ENCODE peak calls at places on chromosomes 4 and X, in nine cellular contexts. N is GM23338, G is hepatocyte, T is astrocyte, K is PC-9, U is PC-3, E is fibroblast of lung, Z is H1, C is GM23248. I is an unnamed sample.

GRCh38 chr4:71460368-71460767 is 121.5 kb downstream of the SLC4A4 start:
- DNase-seq in N (no peak), G (no peak), T (no peak), K (no peak), U (peak), E (peak), Z (no peak), C (no peak), I (no peak)

GRCh38 chrX:25600776-25601175 is 537.4 kb upstream of the MAGEB18 start:
- DNase-seq in N (no peak), G (no peak), T (peak), K (no peak), U (peak), E (peak), Z (no peak), C (no peak), I (no peak)

GRCh38 chrX:8484360-8484759 is 19.7 kb downstream of the VCX3B start:
- DNase-seq in N (no peak), G (no peak), T (no peak), K (no peak), U (no peak), E (no peak), Z (no peak), C (no peak), I (no peak)

GRCh38 chr4:12956026-12956425 is 528.1 kb downstream of the RAB28 start:
- DNase-seq in N (no peak), G (no peak), T (no peak), K (no peak), U (no peak), E (no peak), Z (no peak), C (no peak), I (no peak)

GRCh38 chr4:15755781-15756180 is 22.3 kb upstream of the CD38 start:
- DNase-seq in N (no peak), G (no peak), T (no peak), K (no peak), U (no peak), E (no peak), Z (no peak), C (no peak), I (no peak)

GRCh38 chrX:63809158-63809557 is 24.1 kb upstream of the ARHGEF9 start:
- DNase-seq in N (no peak), G (no peak), T (no peak), K (no peak), U (no peak), E (no peak), Z (no peak), C (no peak), I (no peak)

GRCh38 chr4:128831526-128832252 is 22.2 kb downstream of the JADE1 start:
- DNase-seq in N (peak), G (peak), T (peak), K (no peak), U (no peak), E (peak), Z (no peak), C (no peak), I (no peak)

GRCh38 chr4:83082777-83083176 is 31.8 kb downstream of the PLAC8 start:
- DNase-seq in N (no peak), G (no peak), T (peak), K (peak), U (peak), E (no peak), Z (no peak), C (peak), I (no peak)

GRCh38 chr4:128571747-128572146 is 237.8 kb upstream of the JADE1 start:
- DNase-seq in N (no peak), G (peak), T (peak), K (peak), U (peak), E (peak), Z (no peak), C (peak), I (peak)

GRCh38 chr4:48575964-48576363 is 85.9 kb downstream of the ZAR1 start:
- DNase-seq in N (no peak), G (no peak), T (peak), K (no peak), U (peak), E (peak), Z (no peak), C (peak), I (no peak)

GRCh38 chrX:150542846-150543229 is 25.6 kb upstream of the MTM1 start:
- DNase-seq in N (no peak), G (no peak), T (no peak), K (no peak), U (no peak), E (no peak), Z (no peak), C (no peak), I (no peak)

GRCh38 chrX:103919336-103919682 is 43.1 kb upstream of the TMSB15B start:
- DNase-seq in N (no peak), G (peak), T (peak), K (no peak), U (peak), E (peak), Z (no peak), C (peak), I (no peak)
- H3K27ac ChIP-seq in N (no peak), G (peak), T (peak), K (no peak), U (peak), E (peak), Z (no peak), C (peak), I (peak)

DNA sequence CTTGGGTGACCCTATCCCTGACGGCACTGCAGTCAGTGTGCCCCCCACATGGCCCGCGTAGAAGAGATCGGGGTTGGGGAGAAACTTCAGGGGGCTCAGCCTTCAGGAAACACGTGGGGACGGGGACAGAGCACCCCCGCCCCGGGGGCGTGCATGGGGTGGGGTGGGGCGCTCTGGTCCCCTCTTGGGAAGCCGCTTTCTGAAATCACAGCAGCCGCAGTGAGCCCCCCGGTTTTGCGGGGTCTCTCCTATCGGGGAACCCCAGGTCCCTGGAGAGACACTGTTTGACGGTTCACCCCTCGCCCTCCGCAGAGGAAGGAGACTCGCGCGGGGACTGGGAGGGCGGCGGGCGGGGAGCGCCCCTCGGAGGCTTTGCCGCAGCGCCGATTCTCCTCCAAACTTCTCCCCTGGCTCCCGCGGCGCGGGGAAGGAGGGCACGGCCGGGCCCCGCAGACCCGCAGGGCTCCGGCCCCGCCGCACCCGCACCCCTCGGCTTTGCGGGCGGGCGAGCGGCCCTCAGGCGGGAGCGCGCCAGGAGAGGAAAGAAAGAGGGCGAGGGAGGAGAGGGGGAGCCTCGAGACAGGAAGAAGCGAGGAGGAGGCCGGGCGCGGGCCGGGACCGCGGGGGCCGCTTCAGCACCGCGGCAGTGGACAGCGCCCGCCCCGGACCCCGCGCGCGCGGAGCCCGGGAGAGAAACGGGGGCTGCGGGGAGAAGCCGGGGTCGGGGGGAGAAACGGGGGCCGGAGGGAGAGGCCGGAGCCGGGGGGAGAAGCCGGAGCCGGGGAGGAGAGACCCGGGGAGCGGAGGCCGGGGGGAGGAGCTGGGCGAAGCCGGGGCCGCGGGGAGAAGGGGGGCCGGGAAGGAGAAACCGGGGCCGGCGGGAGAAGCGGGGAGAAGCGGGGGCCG is 613 bp downstream of the CPLX1 start:
- DNase-seq in N (peak), G (peak), T (no peak), K (no peak), U (no peak), E (no peak), Z (no peak), C (peak), I (no peak)
- TF ChIP-seq EZH2 in N (peak), G (peak), T (peak), K (no peak), U (no peak), E (peak), Z (peak), C (no peak), I (peak)

GRCh38 chr4:41430796-41431195 is 107.2 kb upstream of the LIMCH1 start:
- DNase-seq in N (no peak), G (no peak), T (peak), K (no peak), U (no peak), E (no peak), Z (no peak), C (peak), I (no peak)

GRCh38 chr4:41427306-41427882 is 110.6 kb upstream of the LIMCH1 start:
- DNase-seq in N (no peak), G (no peak), T (no peak), K (no peak), U (no peak), E (no peak), Z (no peak), C (no peak), I (no peak)

GRCh38 chr4:41426523-41426922 is 111.4 kb upstream of the LIMCH1 start:
- DNase-seq in N (no peak), G (no peak), T (no peak), K (no peak), U (no peak), E (peak), Z (no peak), C (no peak), I (no peak)

GRCh38 chr4:41428205-41428940 is 109.6 kb upstream of the LIMCH1 start:
- DNase-seq in N (no peak), G (no peak), T (peak), K (no peak), U (no peak), E (no peak), Z (no peak), C (no peak), I (no peak)

DNA sequence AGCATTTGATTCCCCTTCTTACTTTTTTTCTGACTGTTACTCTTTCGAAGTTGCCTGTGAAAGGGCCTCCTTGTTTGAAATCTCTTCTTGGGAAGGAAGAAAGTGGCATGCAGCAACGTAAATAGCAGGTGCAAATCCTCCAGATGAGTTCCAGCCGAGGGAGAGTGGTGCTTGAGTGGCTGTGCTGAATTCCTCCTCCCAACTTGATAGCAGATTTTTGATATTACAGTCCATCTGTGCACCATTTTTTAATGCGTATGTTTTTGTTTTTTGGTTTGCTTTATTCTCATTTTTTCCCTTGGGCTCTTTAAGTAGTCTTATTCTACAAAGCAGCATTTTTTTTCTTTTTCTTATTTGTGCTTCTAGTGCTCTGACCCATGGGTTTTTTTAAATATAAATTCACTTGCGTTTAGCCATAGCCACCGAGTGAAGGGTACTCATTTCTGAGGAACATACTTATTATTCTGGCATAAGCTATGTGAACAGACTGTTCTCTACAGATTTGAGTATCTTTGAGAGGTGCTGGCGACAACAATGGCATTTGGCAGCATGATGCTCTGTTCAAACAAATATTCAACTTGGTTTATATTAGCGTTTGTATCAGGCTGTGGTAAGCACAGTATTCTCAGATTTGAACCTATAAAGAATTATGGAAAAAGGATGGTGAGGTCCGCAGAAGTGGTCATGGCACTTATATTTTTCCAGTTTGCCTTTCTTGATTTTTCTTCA is 108.9 kb upstream of the LIMCH1 start:
- DNase-seq in N (no peak), G (no peak), T (no peak), K (no peak), U (no peak), E (no peak), Z (no peak), C (no peak), I (no peak)
- H3K27ac ChIP-seq in N (no peak), G (no peak), T (no peak), K (no peak), U (no peak), E (no peak), Z (no peak), C (no peak), I (no peak)

GRCh38 chr4:121789470-121789869 is 11.7 kb upstream of the EXOSC9 start:
- DNase-seq in N (no peak), G (no peak), T (peak), K (no peak), U (no peak), E (no peak), Z (no peak), C (peak), I (no peak)

GRCh38 chr4:121789960-121790829 is 10.9 kb upstream of the EXOSC9 start:
- DNase-seq in N (no peak), G (no peak), T (peak), K (no peak), U (peak), E (peak), Z (no peak), C (peak), I (peak)

GRCh38 chr4:121792966-121793365 is 8.2 kb upstream of the EXOSC9 start:
- DNase-seq in N (no peak), G (no peak), T (no peak), K (no peak), U (peak), E (no peak), Z (no peak), C (no peak), I (peak)

GRCh38 chr4:121790976-121791375 is 10.1 kb upstream of the EXOSC9 start:
- DNase-seq in N (no peak), G (peak), T (no peak), K (no peak), U (no peak), E (no peak), Z (no peak), C (no peak), I (no peak)

DNA sequence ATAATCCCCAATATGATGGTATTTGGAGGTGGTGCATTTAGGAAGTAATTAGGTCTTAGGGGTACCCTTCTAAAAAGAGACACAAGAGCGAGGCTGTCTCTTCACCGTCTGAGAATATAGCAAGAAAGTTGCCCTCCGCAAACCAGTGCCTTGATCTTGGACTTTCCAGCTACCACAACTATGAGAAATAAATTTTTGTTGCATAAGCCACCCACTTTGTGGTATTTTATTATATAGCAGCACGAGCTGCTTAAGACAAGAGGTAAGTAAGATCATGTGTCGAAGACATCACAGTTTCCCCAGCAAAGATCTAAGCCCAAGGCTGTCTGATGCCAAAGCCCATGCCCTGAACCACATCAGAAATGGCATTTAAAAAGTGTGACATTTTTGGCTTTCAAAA is 9.6 kb upstream of the EXOSC9 start:
- DNase-seq in N (no peak), G (no peak), T (peak), K (no peak), U (peak), E (peak), Z (no peak), C (peak), I (no peak)
- TF ChIP-seq EZH2 in N (no peak), G (no peak), T (no peak), K (no peak), U (no peak), E (no peak), Z (no peak), C (no peak), I (no peak)

DNA sequence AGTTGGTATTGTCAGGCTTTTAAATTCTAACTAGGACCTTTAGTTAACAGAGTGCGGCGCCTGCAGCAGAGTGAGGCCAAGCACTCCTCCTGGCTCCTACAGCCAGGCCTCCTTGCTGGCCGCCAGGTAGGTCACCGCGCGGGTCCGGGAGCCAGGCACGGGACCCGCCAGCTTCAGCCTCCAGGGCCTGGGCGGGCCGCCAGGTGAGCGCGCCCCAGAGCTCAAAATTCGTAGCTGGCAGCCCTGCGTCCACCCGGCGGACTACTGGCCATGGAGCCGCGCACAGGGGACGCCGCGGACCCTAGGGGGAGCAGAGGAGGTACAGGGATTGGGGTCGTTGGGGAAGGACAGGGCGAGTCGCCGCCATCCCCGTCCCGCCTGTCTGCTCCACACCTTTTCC is at the start of gene MAGIX:
- DNase-seq in N (peak), G (no peak), T (no peak), K (no peak), U (peak), E (no peak), Z (no peak), C (no peak), I (no peak)
- H3K27ac ChIP-seq in N (no peak), G (peak), T (peak), K (no peak), U (no peak), E (peak), Z (no peak), C (peak), I (no peak)

GRCh38 chrX:118974908-118975671 is 672 bp downstream of the LONRF3 start:
- DNase-seq in N (peak), G (peak), T (no peak), K (peak), U (peak), E (no peak), Z (no peak), C (peak), I (no peak)
- TF ChIP-seq EZH2 in N (peak), G (peak), T (peak), K (no peak), U (no peak), E (peak), Z (peak), C (no peak), I (peak)

GRCh38 chr4:152258391-152258790 is 277.5 kb downstream of the FBXW7 start:
- DNase-seq in N (no peak), G (no peak), T (no peak), K (no peak), U (no peak), E (no peak), Z (no peak), C (no peak), I (no peak)

GRCh38 chr4:152255437-152255836 is 280.5 kb downstream of the FBXW7 start:
- DNase-seq in N (no peak), G (no peak), T (peak), K (no peak), U (peak), E (peak), Z (no peak), C (peak), I (no peak)

GRCh38 chr4:152256996-152257395 is 278.9 kb downstream of the FBXW7 start:
- DNase-seq in N (no peak), G (no peak), T (no peak), K (no peak), U (no peak), E (no peak), Z (no peak), C (no peak), I (no peak)

GRCh38 chr4:152258804-152259708 is 276.8 kb downstream of the FBXW7 start:
- DNase-seq in N (no peak), G (peak), T (peak), K (no peak), U (peak), E (peak), Z (no peak), C (peak), I (peak)

DNA sequence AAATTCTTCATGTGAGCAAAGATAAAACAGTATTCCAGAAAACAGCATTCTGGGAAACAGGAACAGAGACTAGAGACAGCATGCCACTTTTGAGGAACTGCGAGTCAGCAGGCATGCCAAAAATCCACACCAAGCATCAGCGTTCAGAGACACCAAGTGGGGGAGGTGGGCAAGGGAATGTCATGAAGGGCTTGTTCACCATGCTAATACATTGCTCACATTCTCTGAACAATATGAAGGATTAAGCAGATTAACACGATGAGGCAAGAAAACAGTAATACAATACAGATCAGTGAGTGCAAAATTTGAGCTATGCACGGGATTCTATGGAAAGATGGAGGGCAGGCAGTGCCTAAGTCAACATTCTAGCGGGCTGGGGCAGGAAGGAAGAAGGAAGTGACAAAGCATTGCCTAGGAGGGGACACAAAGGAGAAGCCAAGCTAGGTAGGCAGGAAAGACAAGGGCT is 278.3 kb downstream of the FBXW7 start:
- DNase-seq in N (peak), G (no peak), T (peak), K (no peak), U (peak), E (no peak), Z (no peak), C (peak), I (peak)
- H3K27ac ChIP-seq in N (no peak), G (no peak), T (peak), K (no peak), U (peak), E (no peak), Z (no peak), C (peak), I (peak)

GRCh38 chr4:33107813-33108212 is 2387.6 kb downstream of the PCDH7 start:
- DNase-seq in N (no peak), G (no peak), T (no peak), K (no peak), U (peak), E (no peak), Z (no peak), C (peak), I (no peak)

DNA sequence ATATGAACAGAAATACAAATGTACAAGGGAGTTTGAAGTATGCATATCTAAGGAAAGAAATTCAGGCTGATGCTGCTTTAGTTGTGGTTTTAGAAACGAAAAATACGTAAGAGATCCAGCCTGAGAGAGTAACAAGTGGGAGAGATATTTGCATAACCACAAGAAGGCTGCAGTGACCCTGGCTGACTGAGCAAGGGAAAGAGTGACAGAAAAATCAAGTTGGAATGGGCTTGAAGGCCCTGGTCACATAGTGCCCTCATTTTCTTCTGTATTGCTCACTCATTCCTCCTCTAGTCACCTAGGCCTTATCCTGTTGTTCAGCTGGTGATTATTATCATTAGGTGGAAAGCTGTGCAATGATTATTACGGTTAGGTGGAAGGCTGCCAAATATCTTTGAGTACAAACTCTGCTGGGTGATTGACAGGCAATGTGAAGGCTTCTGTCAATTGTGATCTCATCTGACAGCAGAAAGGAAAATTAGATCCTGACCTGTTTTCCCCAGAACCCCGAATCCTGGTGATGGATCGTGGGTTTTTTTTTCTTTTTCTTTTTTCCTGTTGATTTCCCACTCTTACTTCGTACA is 2384.1 kb downstream of the PCDH7 start:
- DNase-seq in N (peak), G (no peak), T (peak), K (no peak), U (no peak), E (no peak), Z (no peak), C (no peak), I (no peak)
- TF ChIP-seq EZH2 in N (no peak), G (no peak), T (no peak), K (no peak), U (no peak), E (no peak), Z (no peak), C (no peak), I (no peak)

GRCh38 chrX:129600981-129601424 is 53.8 kb downstream of the APLN start:
- DNase-seq in N (peak), G (peak), T (no peak), K (no peak), U (peak), E (peak), Z (no peak), C (peak), I (no peak)
- H3K27ac ChIP-seq in N (no peak), G (no peak), T (no peak), K (no peak), U (no peak), E (no peak), Z (no peak), C (no peak), I (no peak)

GRCh38 chrX:153999359-154000037 is 20.2 kb downstream of the IRAK1 start:
- DNase-seq in N (peak), G (no peak), T (no peak), K (peak), U (peak), E (no peak), Z (no peak), C (no peak), I (no peak)
- TF ChIP-seq EZH2 in N (no peak), G (no peak), T (no peak), K (no peak), U (no peak), E (no peak), Z (no peak), C (no peak), I (no peak)

I was measured in keratinocyte.